ENCODE peak calls at places on chromosomes 16 and 17, in seven cellular contexts. One of them, this sample, is unnamed.

GRCh38 chr16:83004868-83005652 is 378.3 kb downstream of the CDH13 start:
- DNase-seq in NCI-H748 treated with DMSO at 0.1 percent for 48 hours: no peak
- DNase-seq in NCI-H1092 treated with DMSO at 0.1 percent for 48 hours: no peak
- DNase-seq in T-helper 2 cell: no peak
- DNase-seq in stimulated activated CD8-positive, alpha-beta memory T cell treated with anti-CD3 and anti-CD28 coated beads, Interleukin-4, amount 100 ng/mL, for 1 hour: no peak
- DNase-seq in activated CD4-positive, CD25-positive, alpha-beta regulatory T cell: no peak
- DNase-seq in EL: no peak
- DNase-seq in this sample: no peak

GRCh38 chr17:57622886-57623433 is 122.1 kb downstream of the CCDC182 start:
- DNase-seq in NCI-H748 treated with DMSO at 0.1 percent for 48 hours: no peak
- DNase-seq in activated CD4-positive, CD25-positive, alpha-beta regulatory T cell: no peak
- DNase-seq in T-helper 2 cell: no peak
- DNase-seq in stimulated activated CD8-positive, alpha-beta memory T cell treated with anti-CD3 and anti-CD28 coated beads, Interleukin-4, amount 100 ng/mL, for 1 hour: no peak
- DNase-seq in EL: peak
- DNase-seq in NCI-H1092 treated with DMSO at 0.1 percent for 48 hours: no peak
- DNase-seq in this sample: no peak

GRCh38 chr16:49564577-49565224 is 191.1 kb downstream of the C16orf78 start:
- DNase-seq in stimulated activated CD8-positive, alpha-beta memory T cell treated with anti-CD3 and anti-CD28 coated beads, Interleukin-4, amount 100 ng/mL, for 1 hour: no peak
- DNase-seq in NCI-H748 treated with DMSO at 0.1 percent for 48 hours: no peak
- DNase-seq in activated CD4-positive, CD25-positive, alpha-beta regulatory T cell: no peak
- DNase-seq in NCI-H1092 treated with DMSO at 0.1 percent for 48 hours: no peak
- DNase-seq in T-helper 2 cell: no peak
- DNase-seq in EL: no peak
- DNase-seq in this sample: no peak

GRCh38 chr17:75753514-75754377 is 11.2 kb downstream of the GALK1 start:
- DNase-seq in EL: peak
- DNase-seq in activated CD4-positive, CD25-positive, alpha-beta regulatory T cell: peak
- DNase-seq in stimulated activated CD8-positive, alpha-beta memory T cell treated with anti-CD3 and anti-CD28 coated beads, Interleukin-4, amount 100 ng/mL, for 1 hour: peak
- DNase-seq in T-helper 2 cell: peak
- DNase-seq in NCI-H1092 treated with DMSO at 0.1 percent for 48 hours: peak
- DNase-seq in NCI-H748 treated with DMSO at 0.1 percent for 48 hours: no peak
- DNase-seq in this sample: no peak

GRCh38 chr16:11098601-11099377 is 154.4 kb downstream of the CLEC16A start:
- DNase-seq in stimulated activated CD8-positive, alpha-beta memory T cell treated with anti-CD3 and anti-CD28 coated beads, Interleukin-4, amount 100 ng/mL, for 1 hour: no peak
- DNase-seq in activated CD4-positive, CD25-positive, alpha-beta regulatory T cell: no peak
- DNase-seq in NCI-H1092 treated with DMSO at 0.1 percent for 48 hours: no peak
- DNase-seq in NCI-H748 treated with DMSO at 0.1 percent for 48 hours: no peak
- DNase-seq in EL: no peak
- DNase-seq in T-helper 2 cell: no peak
- DNase-seq in this sample: no peak

GRCh38 chr17:183021-183420 is 1.6 kb upstream of the DOC2B start:
- DNase-seq in EL: no peak
- DNase-seq in activated CD4-positive, CD25-positive, alpha-beta regulatory T cell: no peak
- DNase-seq in T-helper 2 cell: no peak
- DNase-seq in NCI-H1092 treated with DMSO at 0.1 percent for 48 hours: no peak
- DNase-seq in stimulated activated CD8-positive, alpha-beta memory T cell treated with anti-CD3 and anti-CD28 coated beads, Interleukin-4, amount 100 ng/mL, for 1 hour: no peak
- DNase-seq in NCI-H748 treated with DMSO at 0.1 percent for 48 hours: no peak
- DNase-seq in this sample: no peak

GRCh38 chr16:23014592-23014991 is 134.7 kb downstream of the USP31 start:
- DNase-seq in NCI-H748 treated with DMSO at 0.1 percent for 48 hours: no peak
- DNase-seq in EL: no peak
- DNase-seq in T-helper 2 cell: no peak
- DNase-seq in NCI-H1092 treated with DMSO at 0.1 percent for 48 hours: no peak
- DNase-seq in stimulated activated CD8-positive, alpha-beta memory T cell treated with anti-CD3 and anti-CD28 coated beads, Interleukin-4, amount 100 ng/mL, for 1 hour: no peak
- DNase-seq in activated CD4-positive, CD25-positive, alpha-beta regulatory T cell: no peak
- DNase-seq in this sample: no peak

GRCh38 chr16:57689772-57690558 is 4.6 kb upstream of the DRC7 start:
- DNase-seq in activated CD4-positive, CD25-positive, alpha-beta regulatory T cell: no peak
- DNase-seq in NCI-H748 treated with DMSO at 0.1 percent for 48 hours: no peak
- DNase-seq in T-helper 2 cell: peak
- DNase-seq in stimulated activated CD8-positive, alpha-beta memory T cell treated with anti-CD3 and anti-CD28 coated beads, Interleukin-4, amount 100 ng/mL, for 1 hour: peak
- DNase-seq in EL: no peak
- DNase-seq in NCI-H1092 treated with DMSO at 0.1 percent for 48 hours: no peak
- DNase-seq in this sample: no peak

GRCh38 chr17:47872019-47872650 is 21.2 kb upstream of the SP6 start:
- DNase-seq in stimulated activated CD8-positive, alpha-beta memory T cell treated with anti-CD3 and anti-CD28 coated beads, Interleukin-4, amount 100 ng/mL, for 1 hour: no peak
- DNase-seq in NCI-H748 treated with DMSO at 0.1 percent for 48 hours: no peak
- DNase-seq in T-helper 2 cell: no peak
- DNase-seq in activated CD4-positive, CD25-positive, alpha-beta regulatory T cell: no peak
- DNase-seq in EL: no peak
- DNase-seq in NCI-H1092 treated with DMSO at 0.1 percent for 48 hours: no peak
- DNase-seq in this sample: no peak

GRCh38 chr16:11669380-11670146 is 1.3 kb downstream of the SNN start:
- DNase-seq in NCI-H748 treated with DMSO at 0.1 percent for 48 hours: no peak
- DNase-seq in EL: peak
- DNase-seq in stimulated activated CD8-positive, alpha-beta memory T cell treated with anti-CD3 and anti-CD28 coated beads, Interleukin-4, amount 100 ng/mL, for 1 hour: no peak
- DNase-seq in NCI-H1092 treated with DMSO at 0.1 percent for 48 hours: no peak
- DNase-seq in activated CD4-positive, CD25-positive, alpha-beta regulatory T cell: no peak
- DNase-seq in T-helper 2 cell: no peak
- DNase-seq in this sample: no peak

GRCh38 chr16:84604477-84605013 is 13.3 kb downstream of the COTL1 start:
- DNase-seq in EL: no peak
- DNase-seq in T-helper 2 cell: no peak
- DNase-seq in stimulated activated CD8-positive, alpha-beta memory T cell treated with anti-CD3 and anti-CD28 coated beads, Interleukin-4, amount 100 ng/mL, for 1 hour: no peak
- DNase-seq in NCI-H1092 treated with DMSO at 0.1 percent for 48 hours: no peak
- DNase-seq in NCI-H748 treated with DMSO at 0.1 percent for 48 hours: no peak
- DNase-seq in activated CD4-positive, CD25-positive, alpha-beta regulatory T cell: no peak
- DNase-seq in this sample: no peak

GRCh38 chr16:81798311-81799137 is 19.4 kb downstream of the PLCG2 start:
- DNase-seq in T-helper 2 cell: no peak
- DNase-seq in activated CD4-positive, CD25-positive, alpha-beta regulatory T cell: no peak
- DNase-seq in NCI-H748 treated with DMSO at 0.1 percent for 48 hours: no peak
- DNase-seq in EL: no peak
- DNase-seq in stimulated activated CD8-positive, alpha-beta memory T cell treated with anti-CD3 and anti-CD28 coated beads, Interleukin-4, amount 100 ng/mL, for 1 hour: no peak
- DNase-seq in NCI-H1092 treated with DMSO at 0.1 percent for 48 hours: no peak
- DNase-seq in this sample: no peak

GRCh38 chr17:76273435-76273921 is 8.3 kb downstream of the UBALD2 start:
- DNase-seq in T-helper 2 cell: no peak
- DNase-seq in EL: no peak
- DNase-seq in NCI-H1092 treated with DMSO at 0.1 percent for 48 hours: no peak
- DNase-seq in activated CD4-positive, CD25-positive, alpha-beta regulatory T cell: no peak
- DNase-seq in stimulated activated CD8-positive, alpha-beta memory T cell treated with anti-CD3 and anti-CD28 coated beads, Interleukin-4, amount 100 ng/mL, for 1 hour: no peak
- DNase-seq in NCI-H748 treated with DMSO at 0.1 percent for 48 hours: no peak
- DNase-seq in this sample: no peak

GRCh38 chr17:60832206-60832605 is 154.6 kb downstream of the BCAS3 start:
- DNase-seq in NCI-H1092 treated with DMSO at 0.1 percent for 48 hours: peak
- DNase-seq in stimulated activated CD8-positive, alpha-beta memory T cell treated with anti-CD3 and anti-CD28 coated beads, Interleukin-4, amount 100 ng/mL, for 1 hour: no peak
- DNase-seq in T-helper 2 cell: no peak
- DNase-seq in NCI-H748 treated with DMSO at 0.1 percent for 48 hours: no peak
- DNase-seq in EL: no peak
- DNase-seq in activated CD4-positive, CD25-positive, alpha-beta regulatory T cell: no peak
- DNase-seq in this sample: no peak

GRCh38 chr17:8459109-8459508 is 23.4 kb downstream of the NDEL1 start:
- DNase-seq in activated CD4-positive, CD25-positive, alpha-beta regulatory T cell: no peak
- DNase-seq in EL: no peak
- DNase-seq in stimulated activated CD8-positive, alpha-beta memory T cell treated with anti-CD3 and anti-CD28 coated beads, Interleukin-4, amount 100 ng/mL, for 1 hour: no peak
- DNase-seq in NCI-H748 treated with DMSO at 0.1 percent for 48 hours: no peak
- DNase-seq in NCI-H1092 treated with DMSO at 0.1 percent for 48 hours: no peak
- DNase-seq in T-helper 2 cell: no peak
- DNase-seq in this sample: no peak

GRCh38 chr17:1661045-1661444 is 11.4 kb upstream of the RILP start:
- DNase-seq in T-helper 2 cell: no peak
- DNase-seq in stimulated activated CD8-positive, alpha-beta memory T cell treated with anti-CD3 and anti-CD28 coated beads, Interleukin-4, amount 100 ng/mL, for 1 hour: no peak
- DNase-seq in NCI-H748 treated with DMSO at 0.1 percent for 48 hours: no peak
- DNase-seq in activated CD4-positive, CD25-positive, alpha-beta regulatory T cell: no peak
- DNase-seq in NCI-H1092 treated with DMSO at 0.1 percent for 48 hours: no peak
- DNase-seq in EL: no peak
- DNase-seq in this sample: no peak